ENCODE peak calls at places on chromosomes 6 and 20, in five cellular contexts. W, I, V, E and C are unnamed samples.
A peak's percentile ranks its signal among the peaks of the same experiment; 100 is the strongest.

GRCh38 chr20:58832442-58832841 is 18.3 kb downstream of the GNAS-AS1 start:
- DNase-seq in W (no peak), I (no peak), V (no peak), E (no peak), C (no peak)

GRCh38 chr20:10217517-10218410 is 866 bp upstream of the SNAP25 start:
- DNase-seq in W (no peak), I (peak; percentile 81), V (no peak), E (peak; percentile 17), C (peak; percentile 70)

GRCh38 chr6:158646023-158646888 is 1.7 kb upstream of the DYNLT1 start:
- DNase-seq in W (no peak), I (no peak), V (no peak), E (peak; percentile 55), C (no peak)

GRCh38 chr6:118902731-118903130 is 8.8 kb downstream of the ASF1A start:
- DNase-seq in W (no peak), I (no peak), V (no peak), E (no peak), C (no peak)

GRCh38 chr6:40831381-40831780 is 207.6 kb downstream of the UNC5CL start:
- DNase-seq in W (no peak), I (no peak), V (no peak), E (no peak), C (no peak)

GRCh38 chr6:129370268-129370916 is 339.6 kb downstream of the ARHGAP18 start:
- DNase-seq in W (no peak), I (peak; percentile 30), V (no peak), E (peak; percentile 21), C (peak; percentile 47)

GRCh38 chr20:54306985-54307710 is 99.3 kb downstream of the PFDN4 start:
- DNase-seq in W (no peak), I (no peak), V (no peak), E (no peak), C (no peak)

GRCh38 chr6:56524891-56525703 is 117.6 kb downstream of the DST start:
- DNase-seq in W (no peak), I (no peak), V (no peak), E (no peak), C (no peak)

GRCh38 chr20:21184810-21185209 is 58.9 kb downstream of the KIZ start:
- DNase-seq in W (no peak), I (no peak), V (no peak), E (no peak), C (no peak)

GRCh38 chr6:129683606-129684322 is 26.2 kb downstream of the ARHGAP18 start:
- DNase-seq in W (peak; percentile 82), I (no peak), V (peak; percentile 82), E (peak; percentile 94), C (no peak)

GRCh38 chr6:3848925-3849605 is at the start of gene FAM50B:
- DNase-seq in W (peak; percentile 94), I (peak; percentile 96), V (peak; percentile 94), E (peak; percentile 85), C (peak; percentile 85)

GRCh38 chr6:116730513-116730912 is 35.0 kb downstream of the FAM162B start:
- DNase-seq in W (no peak), I (no peak), V (no peak), E (no peak), C (no peak)

GRCh38 chr6:72616406-72617015 is 5.4 kb upstream of the KCNQ5 start:
- DNase-seq in W (no peak), I (no peak), V (no peak), E (no peak), C (no peak)

GRCh38 chr6:49509342-49509741 is 9.6 kb downstream of the GLYATL3 start:
- DNase-seq in W (no peak), I (no peak), V (no peak), E (no peak), C (no peak)

GRCh38 chr20:61533231-61533631 is 281.2 kb downstream of the CDH4 start:
- DNase-seq in W (no peak), I (no peak), V (no peak), E (no peak), C (no peak)

GRCh38 chr20:34544109-34544793 is 14.3 kb upstream of the MAP1LC3A start:
- DNase-seq in W (peak; percentile 24), I (peak; percentile 52), V (peak; percentile 44), E (no peak), C (no peak)

GRCh38 chr6:169454204-169454871 is 200.7 kb upstream of the THBS2 start:
- DNase-seq in W (no peak), I (no peak), V (no peak), E (no peak), C (no peak)

GRCh38 chr20:19457551-19457950 is 245.1 kb downstream of the SLC24A3 start:
- DNase-seq in W (no peak), I (no peak), V (no peak), E (no peak), C (no peak)

GRCh38 chr6:161838306-161839035 is 564.6 kb upstream of the AGPAT4 start:
- DNase-seq in W (no peak), I (peak; percentile 79), V (no peak), E (no peak), C (peak; percentile 42)

GRCh38 chr20:62518911-62519310 is 43.1 kb upstream of the GATA5 start:
- DNase-seq in W (no peak), I (no peak), V (no peak), E (no peak), C (no peak)

GRCh38 chr20:46099491-46100287 is 9.9 kb upstream of the NCOA5 start:
- DNase-seq in W (no peak), I (peak; percentile 76), V (no peak), E (no peak), C (peak; percentile 32)

GRCh38 chr6:134060491-134061106 is 8.2 kb upstream of the SLC2A12 start:
- DNase-seq in W (no peak), I (peak; percentile 39), V (no peak), E (peak; percentile 82), C (no peak)

DNA sequence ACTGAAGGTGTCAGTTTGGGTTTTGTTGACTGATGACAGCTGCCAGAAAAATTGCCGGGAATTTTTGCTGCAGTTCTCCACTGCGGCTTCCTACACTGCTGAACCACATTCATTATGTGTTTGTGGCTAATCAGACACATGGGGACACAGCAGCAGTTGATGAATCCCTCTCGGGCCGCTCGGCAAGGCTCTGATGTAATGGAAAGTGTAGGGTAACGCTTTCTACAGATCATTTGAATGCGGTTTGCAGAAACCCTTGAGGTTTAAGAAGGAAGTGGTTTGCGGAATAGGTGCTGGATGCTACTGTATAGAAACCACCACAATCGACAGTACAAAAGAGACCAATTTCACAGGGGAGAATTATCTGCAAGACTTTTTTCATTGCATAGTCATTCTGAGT is 138.7 kb upstream of the SASH1 start:
- DNase-seq in W (no peak), I (no peak), V (no peak), E (no peak), C (no peak)
- TF ChIP-seq CTCF in W (no peak), I (no peak), V (no peak), E (no peak), C (no peak)

GRCh38 chr6:29631209-29631810 is 1.7 kb downstream of the GABBR1 start:
- DNase-seq in W (no peak), I (peak; percentile 57), V (no peak), E (no peak), C (peak; percentile 29)

GRCh38 chr6:29626948-29627761 is 5.8 kb downstream of the GABBR1 start:
- DNase-seq in W (no peak), I (no peak), V (no peak), E (no peak), C (peak; percentile 37)

GRCh38 chr6:29627762-29628418 is 5.1 kb downstream of the GABBR1 start:
- DNase-seq in W (peak; percentile 84), I (peak; percentile 94), V (peak; percentile 67), E (peak; percentile 48), C (peak; percentile 80)

GRCh38 chr6:29629571-29629970 is 3.4 kb downstream of the GABBR1 start:
- DNase-seq in W (no peak), I (no peak), V (no peak), E (no peak), C (no peak)

GRCh38 chr6:29628419-29629281 is 4.3 kb downstream of the GABBR1 start:
- DNase-seq in W (peak; percentile 82), I (peak; percentile 95), V (peak; percentile 74), E (peak; percentile 73), C (peak; percentile 87)
- TF ChIP-seq CTCF in W (peak; percentile 58), I (peak; percentile 81), V (peak; percentile 66), E (peak; percentile 80), C (peak; percentile 53)

DNA sequence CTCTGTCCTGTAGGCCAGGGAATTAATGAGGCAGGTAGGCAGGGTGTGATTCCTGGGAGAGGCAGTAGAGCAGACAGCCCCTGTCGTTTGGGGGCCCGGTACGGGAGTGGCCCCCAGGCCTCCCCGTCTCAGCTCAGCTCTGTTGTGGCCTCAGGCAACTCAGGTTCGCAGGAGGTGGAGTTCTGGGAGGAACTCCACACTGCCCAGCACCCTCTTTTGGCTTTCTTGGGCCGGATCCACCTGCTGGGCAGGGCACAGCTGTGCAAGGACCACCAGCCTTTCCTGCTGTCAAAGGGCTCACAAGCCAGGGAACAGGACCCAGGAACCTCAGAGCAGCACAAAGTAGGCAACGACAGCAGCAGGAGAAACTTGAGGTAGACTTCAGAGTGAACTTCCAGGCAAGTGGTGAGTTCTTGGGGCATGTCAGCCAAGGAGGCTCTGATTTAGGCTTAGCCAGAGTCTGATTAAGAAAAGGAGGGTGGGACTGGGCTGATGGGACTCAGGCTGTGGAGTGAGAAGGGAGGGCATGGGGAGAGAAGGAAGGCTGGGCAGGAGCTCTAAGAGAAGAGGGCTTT is 36.9 kb downstream of the RAB44 start:
- DNase-seq in W (no peak), I (no peak), V (no peak), E (no peak), C (no peak)
- TF ChIP-seq CTCF in W (no peak), I (no peak), V (no peak), E (no peak), C (no peak)

GRCh38 chr6:151240036-151240685 is 394 bp downstream of the AKAP12 start:
- DNase-seq in W (peak; percentile 80), I (peak; percentile 94), V (peak; percentile 66), E (peak; percentile 44), C (peak; percentile 84)
- TF ChIP-seq CTCF in W (no peak), I (peak; percentile 10), V (no peak), E (no peak), C (no peak)

GRCh38 chr6:12504325-12504966 is 212.1 kb upstream of the PHACTR1 start:
- DNase-seq in W (no peak), I (no peak), V (no peak), E (peak; percentile 32), C (no peak)

GRCh38 chr6:12509060-12509459 is 207.5 kb upstream of the PHACTR1 start:
- DNase-seq in W (no peak), I (no peak), V (no peak), E (no peak), C (no peak)

GRCh38 chr6:12506211-12506610 is 210.4 kb upstream of the PHACTR1 start:
- DNase-seq in W (no peak), I (no peak), V (no peak), E (no peak), C (no peak)

GRCh38 chr6:12507641-12508040 is 208.9 kb upstream of the PHACTR1 start:
- DNase-seq in W (no peak), I (no peak), V (no peak), E (no peak), C (no peak)

DNA sequence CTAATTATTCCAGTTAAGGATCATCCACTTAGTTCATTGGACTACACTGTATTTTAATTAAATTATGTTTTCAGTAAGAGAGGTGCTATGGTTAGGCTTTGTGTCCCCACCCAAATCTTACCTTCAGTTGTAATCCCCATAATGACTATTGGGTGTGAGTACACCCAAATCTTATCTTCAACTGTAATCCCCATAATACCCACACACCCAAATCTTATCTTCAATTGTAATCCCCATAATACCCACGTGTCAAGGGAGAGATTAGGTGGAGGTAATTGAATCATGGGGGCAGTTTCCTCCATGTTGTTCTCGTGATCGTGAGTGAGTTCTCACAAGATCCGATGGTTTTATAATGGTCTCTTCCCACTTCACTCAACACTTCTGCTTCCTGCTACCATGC is 208.0 kb upstream of the PHACTR1 start:
- DNase-seq in W (no peak), I (no peak), V (no peak), E (no peak), C (no peak)
- TF ChIP-seq CTCF in W (no peak), I (no peak), V (no peak), E (no peak), C (no peak)

GRCh38 chr6:79048611-79049010 is 29.4 kb downstream of the PHIP start:
- DNase-seq in W (no peak), I (peak; percentile 37), V (no peak), E (peak; percentile 8), C (no peak)
- TF ChIP-seq CTCF in W (peak; percentile 11), I (peak; percentile 70), V (no peak), E (no peak), C (peak; percentile 29)